ENCODE peak calls at places on chromosomes 12 and 14, in five cellular contexts. L is fibroblast of mammary gland, C is SK-N-SH, X is psoas muscle, U is BJ. F is an unnamed sample.

GRCh38 chr14:34018125-34018524 is 67.3 kb upstream of the EGLN3 start:
- DNase-seq in L (no peak), C (no peak), X (no peak), U (no peak), F (no peak)

GRCh38 chr12:14219156-14219555 is 146.3 kb upstream of the ATF7IP start:
- DNase-seq in L (no peak), C (no peak), X (no peak), U (no peak), F (no peak)

GRCh38 chr12:120367252-120367923 is 1.6 kb downstream of the MSI1 start:
- DNase-seq in L (no peak), C (peak; percentile 70), X (no peak), U (no peak), F (no peak)

GRCh38 chr12:131122631-131123030 is 168.9 kb downstream of the ADGRD1 start:
- DNase-seq in L (no peak), C (no peak), X (peak; percentile 9), U (no peak), F (no peak)

GRCh38 chr14:55348766-55349453 is 62.7 kb downstream of the ATG14 start:
- DNase-seq in L (no peak), C (no peak), X (no peak), U (no peak), F (no peak)

GRCh38 chr12:44874981-44875416 is 1.1 kb downstream of the NELL2 start:
- DNase-seq in L (no peak), C (peak; percentile 23), X (no peak), U (no peak), F (no peak)

GRCh38 chr14:95811813-95812212 is 64.8 kb upstream of the TUNAR start:
- DNase-seq in L (no peak), C (no peak), X (no peak), U (no peak), F (no peak)

GRCh38 chr12:26187014-26187413 is 8.4 kb upstream of the SSPN start:
- DNase-seq in L (no peak), C (no peak), X (no peak), U (no peak), F (peak; percentile 34)

GRCh38 chr14:84806627-84807026 is 723.3 kb upstream of the FLRT2 start:
- DNase-seq in L (no peak), C (no peak), X (no peak), U (no peak), F (peak; percentile 79)

GRCh38 chr14:81449114-81449513 is 49.0 kb upstream of the STON2 start:
- DNase-seq in L (no peak), C (no peak), X (peak; percentile 31), U (no peak), F (no peak)

GRCh38 chr12:49562831-49563230 is 5.1 kb downstream of the MCRS1 start:
- DNase-seq in L (no peak), C (no peak), X (no peak), U (no peak), F (no peak)

GRCh38 chr12:96294831-96295230 is 100.7 kb downstream of the ELK3 start:
- DNase-seq in L (peak; percentile 57), C (no peak), X (no peak), U (peak; percentile 9), F (peak; percentile 41)

GRCh38 chr14:77638738-77639137 is 22.3 kb upstream of the SPTLC2 start:
- DNase-seq in L (peak; percentile 90), C (no peak), X (no peak), U (peak; percentile 91), F (no peak)

GRCh38 chr14:64918216-64918615 is 4.0 kb downstream of the CHURC1 start:
- DNase-seq in L (no peak), C (no peak), X (no peak), U (no peak), F (no peak)

GRCh38 chr14:65286443-65286842 is 126.1 kb upstream of the FUT8 start:
- DNase-seq in L (peak; percentile 42), C (peak; percentile 57), X (no peak), U (no peak), F (peak; percentile 35)

GRCh38 chr14:69612014-69612758 is 790 bp downstream of the SUSD6 start:
- DNase-seq in L (peak; percentile 11), C (peak; percentile 78), X (peak; percentile 37), U (no peak), F (peak; percentile 27)

GRCh38 chr12:95351745-95352144 is 122.2 kb upstream of the METAP2 start:
- DNase-seq in L (peak; percentile 10), C (no peak), X (no peak), U (no peak), F (no peak)

GRCh38 chr12:29741342-29742241 is 42.1 kb downstream of the TMTC1 start:
- DNase-seq in L (peak; percentile 97), C (no peak), X (no peak), U (peak; percentile 21), F (peak; percentile 92)

GRCh38 chr12:8577879-8578278 is 34.8 kb downstream of the AICDA start:
- DNase-seq in L (no peak), C (no peak), X (no peak), U (no peak), F (no peak)

GRCh38 chr14:62667515-62667914 is 377.7 kb downstream of the KCNH5 start:
- DNase-seq in L (no peak), C (no peak), X (no peak), U (no peak), F (no peak)

GRCh38 chr12:15534322-15534721 is 212.0 kb downstream of the PTPRO start:
- DNase-seq in L (peak; percentile 37), C (no peak), X (no peak), U (no peak), F (no peak)

GRCh38 chr12:1851126-1851791 is 30.9 kb downstream of the LRTM2 start:
- DNase-seq in L (peak; percentile 78), C (no peak), X (no peak), U (peak; percentile 15), F (peak; percentile 89)

GRCh38 chr12:118375348-118375747 is 1.0 kb upstream of the SUDS3 start:
- DNase-seq in L (no peak), C (no peak), X (no peak), U (no peak), F (no peak)

GRCh38 chr14:81710232-81710845 is 176.7 kb upstream of the SEL1L start:
- DNase-seq in L (peak; percentile 28), C (peak; percentile 8), X (no peak), U (no peak), F (peak; percentile 63)

GRCh38 chr12:46963977-46964376 is 115.4 kb upstream of the PCED1B start:
- DNase-seq in L (peak; percentile 52), C (no peak), X (no peak), U (no peak), F (peak; percentile 78)

GRCh38 chr14:91302391-91302790 is 57.9 kb upstream of the GPR68 start:
- DNase-seq in L (no peak), C (no peak), X (no peak), U (no peak), F (no peak)

GRCh38 chr14:51139221-51139681 is 44.3 kb upstream of the TRIM9 start:
- DNase-seq in L (peak; percentile 5), C (no peak), X (no peak), U (no peak), F (peak; percentile 86)

GRCh38 chr12:123062682-123063426 is 82.4 kb downstream of the ARL6IP4 start:
- DNase-seq in L (peak; percentile 74), C (no peak), X (peak; percentile 45), U (no peak), F (peak; percentile 73)

GRCh38 chr12:3187846-3188755 is 110.9 kb downstream of the TSPAN9 start:
- DNase-seq in L (no peak), C (no peak), X (no peak), U (no peak), F (no peak)

DNA sequence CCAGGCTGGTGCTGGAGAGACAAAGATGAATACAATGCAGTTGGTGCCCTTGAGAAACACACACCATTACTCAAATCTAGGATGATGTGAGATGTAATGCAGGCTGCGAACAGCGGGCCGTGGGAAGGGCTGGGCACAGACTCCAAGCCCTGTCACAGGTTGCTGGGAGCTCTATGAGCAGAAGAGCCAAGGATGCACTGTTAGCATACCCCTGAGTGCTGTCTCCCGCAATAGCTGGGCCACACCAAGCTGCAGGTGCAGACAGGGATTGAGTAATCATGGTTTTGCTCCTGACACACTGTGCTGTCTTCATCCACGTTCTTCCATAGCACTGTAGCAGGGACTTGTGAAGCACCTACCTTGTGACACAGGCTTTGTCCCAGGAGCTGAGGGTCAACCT is 247.6 kb upstream of the CRY1 start:
- DNase-seq in L (no peak), C (no peak), X (no peak), U (no peak), F (no peak)
- TF ChIP-seq CTCF in L (no peak), C (no peak), X (no peak), U (no peak), F (no peak)

DNA sequence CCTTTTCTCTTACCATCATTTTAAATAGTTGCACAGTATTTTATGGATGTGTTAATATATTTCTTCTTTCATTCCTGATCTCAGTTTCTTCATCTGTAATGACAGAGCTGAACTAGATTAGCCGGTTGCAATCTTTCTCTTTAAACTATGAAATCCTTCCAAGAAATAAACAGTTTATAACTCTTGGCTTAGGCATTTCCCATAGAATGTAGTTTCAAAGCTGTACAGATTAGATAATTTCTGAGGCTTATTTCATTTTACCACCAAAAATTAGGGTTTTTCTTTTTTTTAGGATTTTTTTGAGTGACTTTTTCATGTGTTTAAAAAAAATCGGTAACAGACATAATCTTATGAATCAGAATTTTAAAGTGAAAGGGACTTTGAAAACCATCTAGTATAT is 144.0 kb downstream of the RAD51B start:
- DNase-seq in L (no peak), C (no peak), X (no peak), U (no peak), F (no peak)
- TF ChIP-seq CTCF in L (no peak), C (no peak), X (no peak), U (no peak), F (no peak)

DNA sequence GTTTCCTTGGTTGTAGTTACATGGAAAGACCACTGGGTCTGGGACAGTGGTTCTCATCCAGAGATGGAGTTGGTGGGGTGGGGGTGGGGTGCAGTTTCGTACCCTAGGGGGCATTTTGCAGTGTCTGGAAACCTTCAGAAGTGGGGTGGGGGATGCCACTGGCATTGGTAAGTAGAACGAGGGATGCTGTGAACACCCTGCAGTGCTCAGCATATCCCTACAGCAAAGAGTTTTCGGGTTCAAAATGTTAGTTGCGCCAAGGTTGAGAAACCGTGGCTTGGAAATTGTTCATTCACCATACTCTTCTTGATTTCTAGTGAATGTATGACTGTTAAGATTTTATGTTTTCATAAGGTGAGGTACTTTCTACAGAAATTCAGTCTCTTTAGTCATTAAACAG is 28.7 kb downstream of the TRAF3 start:
- DNase-seq in L (no peak), C (no peak), X (no peak), U (no peak), F (no peak)
- TF ChIP-seq CTCF in L (no peak), C (no peak), X (no peak), U (no peak), F (no peak)

DNA sequence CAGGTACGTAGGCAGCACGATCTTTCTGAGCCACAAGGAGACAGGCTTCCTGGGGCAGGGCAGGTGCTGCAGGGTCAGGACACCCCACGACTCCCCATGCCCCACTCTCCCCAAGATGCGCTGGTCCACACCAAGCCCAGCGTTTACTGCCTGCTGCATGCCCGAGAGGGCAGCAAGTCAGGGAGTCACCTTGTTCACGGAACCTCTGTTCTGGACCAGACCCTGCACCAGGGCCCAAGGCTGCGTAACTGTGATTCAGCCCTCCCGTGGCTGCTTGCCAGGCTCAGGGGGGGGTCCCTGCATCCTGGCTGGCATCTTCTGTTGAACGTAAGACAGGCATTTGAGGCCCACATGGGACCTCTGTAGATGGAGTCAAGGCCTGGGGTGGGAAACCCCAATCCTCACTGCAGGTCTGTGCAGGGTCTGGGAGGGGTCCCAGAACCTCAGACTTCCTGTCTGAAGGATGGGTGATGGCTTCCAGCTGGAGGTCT is 228.6 kb upstream of the RTL1 start:
- DNase-seq in L (no peak), C (peak; percentile 50), X (no peak), U (no peak), F (no peak)
- TF ChIP-seq CTCF in L (no peak), C (no peak), X (no peak), U (no peak), F (no peak)

GRCh38 chr12:78086553-78087362 is 256.1 kb downstream of the NAV3 start:
- DNase-seq in L (no peak), C (peak; percentile 44), X (no peak), U (no peak), F (no peak)
- TF ChIP-seq CTCF in L (peak; percentile 29), C (peak; percentile 40), X (no peak), U (no peak), F (peak; percentile 17)